ENCODE peak calls at places on chromosome 16, in nine cellular contexts. T, P, F, W, D, V, N, X and C are unnamed samples.

GRCh38 chr16:21950782-21951521 is 2.2 kb upstream of the UQCRC2 start:
- DNase-seq in T (no peak), P (no peak), F (no peak), W (peak; percentile 34), D (peak; percentile 26), V (no peak), N (peak; percentile 54), X (peak; percentile 17), C (no peak)

GRCh38 chr16:65024649-65025243 is 97.1 kb downstream of the CDH11 start:
- DNase-seq in T (no peak), P (no peak), F (no peak), W (no peak), D (no peak), V (no peak), N (no peak), X (no peak), C (no peak)

GRCh38 chr16:2858245-2859025 is 465 bp upstream of the PRSS22 start:
- DNase-seq in T (no peak), P (no peak), F (peak; percentile 90), W (peak; percentile 42), D (no peak), V (no peak), N (no peak), X (no peak), C (peak; percentile 74)

GRCh38 chr16:87701505-87701921 is 64.3 kb downstream of the KLHDC4 start:
- DNase-seq in T (no peak), P (no peak), F (no peak), W (no peak), D (no peak), V (no peak), N (no peak), X (no peak), C (no peak)

GRCh38 chr16:73031155-73031866 is 16.6 kb downstream of the ZFHX3 start:
- DNase-seq in T (no peak), P (no peak), F (no peak), W (no peak), D (no peak), V (no peak), N (no peak), X (no peak), C (no peak)

GRCh38 chr16:88382491-88383400 is at the start of gene ZNF469:
- DNase-seq in T (peak; percentile 14), P (peak; percentile 68), F (peak; percentile 44), W (peak; percentile 89), D (no peak), V (no peak), N (peak; percentile 58), X (no peak), C (no peak)

GRCh38 chr16:84527486-84528269 is 23.2 kb upstream of the MEAK7 start:
- DNase-seq in T (no peak), P (no peak), F (peak; percentile 20), W (no peak), D (no peak), V (no peak), N (no peak), X (no peak), C (no peak)

GRCh38 chr16:58510097-58510775 is 5.1 kb upstream of the SETD6 start:
- DNase-seq in T (no peak), P (no peak), F (peak; percentile 39), W (no peak), D (no peak), V (no peak), N (no peak), X (no peak), C (no peak)

GRCh38 chr16:8730335-8730915 is 56.0 kb downstream of the ABAT start:
- DNase-seq in T (no peak), P (no peak), F (no peak), W (no peak), D (no peak), V (no peak), N (no peak), X (no peak), C (no peak)

GRCh38 chr16:10202650-10203049 is 20.4 kb upstream of the GRIN2A start:
- DNase-seq in T (no peak), P (no peak), F (no peak), W (no peak), D (no peak), V (no peak), N (no peak), X (no peak), C (no peak)
- TF ChIP-seq CTCF in T (no peak), P (peak; percentile 16), F (no peak), W (no peak), D (no peak), V (no peak), N (no peak), X (no peak), C (peak; percentile 31)

DNA sequence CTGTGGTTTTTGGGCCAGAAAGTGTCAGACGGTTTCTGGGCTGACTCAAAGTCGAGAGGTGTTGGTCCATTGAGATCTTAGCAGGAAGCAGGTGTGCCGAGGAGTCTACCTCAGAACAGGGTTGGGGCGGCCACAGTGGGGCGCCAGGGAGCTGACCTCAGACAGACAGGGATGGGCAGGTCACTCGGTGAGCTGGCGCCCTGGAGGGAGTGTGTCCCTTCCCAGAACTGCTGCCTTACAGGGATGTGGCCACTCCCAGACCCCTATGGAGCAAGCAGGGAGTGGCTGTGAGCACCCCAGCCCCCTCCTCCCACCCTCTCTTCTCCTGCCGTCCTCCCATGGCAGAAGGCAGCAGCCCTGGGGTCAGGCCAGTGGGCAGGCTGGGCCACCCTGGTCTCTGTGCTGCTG is 14.0 kb upstream of the DPEP1 start:
- DNase-seq in T (no peak), P (peak; percentile 61), F (no peak), W (peak; percentile 65), D (peak; percentile 58), V (no peak), N (peak; percentile 65), X (peak; percentile 68), C (no peak)
- TF ChIP-seq CTCF in T (no peak), P (peak; percentile 27), F (peak; percentile 17), W (peak; percentile 55), D (peak; percentile 54), V (no peak), N (peak; percentile 51), X (peak; percentile 21), C (peak; percentile 48)

DNA sequence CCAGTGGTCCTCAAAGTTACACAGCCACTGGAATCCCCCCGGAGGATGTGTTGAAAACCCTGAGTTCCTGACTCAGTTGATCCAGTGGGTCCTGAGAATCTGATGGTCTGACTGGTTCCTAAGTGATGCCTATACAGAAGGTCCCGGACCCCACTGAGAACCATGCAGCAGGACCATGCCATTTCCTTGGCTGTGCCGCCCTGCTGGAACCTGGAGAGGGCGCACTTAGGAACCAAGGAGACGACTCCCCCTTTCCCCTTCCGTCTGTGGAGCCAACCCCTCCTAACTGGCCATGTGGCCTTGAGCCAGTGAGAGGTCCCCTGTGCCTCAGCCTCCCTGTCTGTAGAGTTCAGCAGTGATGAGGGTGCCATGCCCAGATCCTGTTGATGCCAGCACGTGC is 22.0 kb downstream of the C16orf74 start:
- DNase-seq in T (no peak), P (no peak), F (no peak), W (no peak), D (no peak), V (no peak), N (no peak), X (no peak), C (no peak)
- TF ChIP-seq CTCF in T (no peak), P (no peak), F (no peak), W (peak; percentile 41), D (no peak), V (no peak), N (no peak), X (peak; percentile 20), C (peak; percentile 24)

GRCh38 chr16:85931596-85932402 is 32.8 kb downstream of the IRF8 start:
- DNase-seq in T (no peak), P (no peak), F (no peak), W (no peak), D (no peak), V (no peak), N (no peak), X (no peak), C (no peak)
- TF ChIP-seq CTCF in T (no peak), P (no peak), F (no peak), W (no peak), D (no peak), V (no peak), N (no peak), X (no peak), C (no peak)

GRCh38 chr16:48029768-48030167 is 126.0 kb downstream of the ABCC12 start:
- DNase-seq in T (no peak), P (no peak), F (no peak), W (no peak), D (no peak), V (no peak), N (no peak), X (no peak), C (no peak)
- TF ChIP-seq CTCF in T (peak; percentile 17), P (no peak), F (no peak), W (peak; percentile 21), D (no peak), V (no peak), N (no peak), X (no peak), C (no peak)

DNA sequence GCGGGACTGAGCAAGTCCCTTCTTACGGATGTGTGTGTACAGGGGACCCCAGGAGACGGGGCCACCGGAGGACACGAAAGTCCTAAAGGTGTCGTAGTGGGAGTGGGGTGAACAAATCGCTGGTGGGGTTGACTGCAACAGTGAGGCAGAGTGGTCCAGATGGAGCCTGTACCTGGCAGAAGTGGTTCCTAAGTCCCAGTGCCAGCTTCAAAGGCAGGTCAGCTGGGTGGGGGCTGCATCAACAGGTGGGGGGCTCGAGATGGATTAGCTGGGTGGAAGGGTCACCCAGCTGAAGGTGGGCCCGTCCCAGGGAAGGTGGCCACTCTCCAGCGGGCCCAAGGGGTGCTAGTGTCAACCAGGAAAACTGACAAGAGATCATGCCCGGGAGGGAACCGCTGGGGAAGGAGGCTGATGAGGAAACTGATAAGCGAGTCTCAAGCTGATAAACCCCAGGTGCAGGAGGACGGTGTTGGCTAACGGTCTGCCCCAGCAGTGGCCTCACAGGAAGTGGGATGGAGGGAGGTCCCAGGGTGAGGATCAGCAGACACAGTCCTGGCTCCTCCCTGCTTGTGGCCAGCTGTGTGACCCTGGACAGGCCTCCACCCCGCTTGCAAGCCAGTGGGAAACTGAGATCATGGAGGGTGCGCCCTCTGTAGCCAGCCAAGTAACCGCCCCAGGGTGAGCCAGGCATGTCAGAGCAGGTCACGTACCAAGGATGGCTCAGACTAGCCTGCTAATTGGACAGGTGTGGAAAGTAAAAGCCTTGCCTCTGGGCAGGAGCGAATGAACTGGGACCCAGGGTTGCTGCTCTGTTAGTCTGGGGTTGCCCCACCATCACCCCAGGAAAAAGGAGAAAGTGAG is 1.0 kb downstream of the ORAI3 start:
- DNase-seq in T (peak; percentile 87), P (peak; percentile 49), F (peak; percentile 86), W (peak; percentile 73), D (peak; percentile 70), V (peak; percentile 85), N (peak; percentile 19), X (peak; percentile 77), C (no peak)
- TF ChIP-seq CTCF in T (no peak), P (no peak), F (peak; percentile 18), W (no peak), D (peak; percentile 28), V (no peak), N (peak; percentile 12), X (peak; percentile 30), C (no peak)